ENCODE peak calls at places on chromosomes 6 and 20, in four cellular contexts. One of them, this sample, is unnamed.

GRCh38 chr6:112179631-112180030 is 74.7 kb downstream of the LAMA4 start:
- DNase-seq in esophagus squamous epithelium: no peak
- DNase-seq in H1: no peak
- DNase-seq in AG09319: no peak
- DNase-seq in this sample: no peak

GRCh38 chr6:150756170-150756569 is 109.3 kb upstream of the MTHFD1L start:
- DNase-seq in esophagus squamous epithelium: no peak
- DNase-seq in H1: no peak
- DNase-seq in AG09319: no peak
- DNase-seq in this sample: no peak

GRCh38 chr6:108635505-108636226 is 74.9 kb downstream of the FOXO3 start:
- DNase-seq in esophagus squamous epithelium: no peak
- DNase-seq in H1: no peak
- DNase-seq in AG09319: no peak
- DNase-seq in this sample: no peak

GRCh38 chr6:39865011-39865888 is 69.0 kb downstream of the MOCS1 start:
- DNase-seq in esophagus squamous epithelium: no peak
- DNase-seq in H1: peak
- DNase-seq in AG09319: no peak
- DNase-seq in this sample: peak

GRCh38 chr6:24054388-24054787 is 71.6 kb upstream of the NRSN1 start:
- DNase-seq in esophagus squamous epithelium: no peak
- DNase-seq in H1: no peak
- DNase-seq in AG09319: no peak
- DNase-seq in this sample: no peak

GRCh38 chr20:41499064-41499463 is 119.1 kb downstream of the CHD6 start:
- DNase-seq in esophagus squamous epithelium: no peak
- DNase-seq in H1: no peak
- DNase-seq in AG09319: no peak
- DNase-seq in this sample: no peak

GRCh38 chr6:7062445-7063162 is 45.2 kb upstream of the RREB1 start:
- DNase-seq in esophagus squamous epithelium: no peak
- DNase-seq in H1: no peak
- DNase-seq in AG09319: no peak
- DNase-seq in this sample: no peak

GRCh38 chr6:10411915-10412164 is 3.0 kb downstream of the TFAP2A start:
- DNase-seq in esophagus squamous epithelium: no peak
- DNase-seq in H1: no peak
- DNase-seq in AG09319: no peak
- DNase-seq in this sample: no peak

GRCh38 chr20:63466861-63467260 is 5.6 kb downstream of the KCNQ2 start:
- DNase-seq in esophagus squamous epithelium: no peak
- DNase-seq in H1: no peak
- DNase-seq in AG09319: no peak
- DNase-seq in this sample: no peak

GRCh38 chr6:140970485-140970884 is 1162.2 kb upstream of the GJE1 start:
- DNase-seq in esophagus squamous epithelium: no peak
- DNase-seq in H1: no peak
- DNase-seq in AG09319: peak
- DNase-seq in this sample: no peak

GRCh38 chr6:64479134-64479533 is 843.5 kb downstream of the PHF3 start:
- DNase-seq in esophagus squamous epithelium: no peak
- DNase-seq in H1: no peak
- DNase-seq in AG09319: no peak
- DNase-seq in this sample: no peak

GRCh38 chr6:13987400-13987865 is 62.7 kb downstream of the RNF182 start:
- DNase-seq in esophagus squamous epithelium: no peak
- DNase-seq in H1: no peak
- DNase-seq in AG09319: no peak
- DNase-seq in this sample: no peak

GRCh38 chr6:147787407-147787806 is 278.9 kb downstream of the SAMD5 start:
- DNase-seq in esophagus squamous epithelium: no peak
- DNase-seq in H1: no peak
- DNase-seq in AG09319: no peak
- DNase-seq in this sample: no peak
- TF ChIP-seq CTCF in esophagus squamous epithelium: no peak
- TF ChIP-seq CTCF in H1: no peak
- TF ChIP-seq CTCF in AG09319: no peak
- TF ChIP-seq CTCF in this sample: no peak

GRCh38 chr6:110618591-110619267 is 142.3 kb upstream of the SLC22A16 start:
- DNase-seq in esophagus squamous epithelium: no peak
- DNase-seq in H1: no peak
- DNase-seq in AG09319: no peak
- DNase-seq in this sample: no peak
- TF ChIP-seq CTCF in esophagus squamous epithelium: peak
- TF ChIP-seq CTCF in H1: peak
- TF ChIP-seq CTCF in AG09319: no peak
- TF ChIP-seq CTCF in this sample: no peak

DNA sequence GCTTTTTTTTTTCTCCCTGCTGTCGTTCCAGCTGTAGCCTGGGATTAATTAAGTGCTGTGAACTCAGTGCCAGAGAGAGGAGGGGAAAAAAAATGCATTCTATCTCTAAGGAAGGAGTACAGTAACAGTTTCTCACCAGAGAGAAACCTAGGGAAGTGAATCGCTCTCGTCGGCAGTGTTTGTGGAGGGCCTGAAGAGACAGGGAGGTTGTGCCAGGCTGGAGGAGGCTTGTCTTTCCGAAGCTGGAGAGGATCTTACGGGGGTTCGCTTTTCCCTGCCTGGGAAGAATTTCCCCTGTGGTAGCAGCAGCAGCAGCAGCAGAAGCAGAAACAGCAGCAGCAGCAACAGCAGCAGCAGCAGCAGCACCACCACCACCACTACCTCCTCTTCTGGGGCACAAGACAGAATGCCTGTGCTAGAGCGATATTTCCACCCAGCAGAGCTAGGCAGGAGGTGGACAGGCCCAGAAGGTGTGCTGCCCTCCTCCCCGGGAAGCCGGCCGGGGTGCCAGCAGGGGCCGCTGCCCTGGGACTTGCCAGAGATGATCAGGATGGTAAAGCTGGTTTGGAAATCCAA is 186.5 kb downstream of the PDE7B start:
- DNase-seq in esophagus squamous epithelium: no peak
- DNase-seq in H1: no peak
- DNase-seq in AG09319: peak
- DNase-seq in this sample: no peak
- TF ChIP-seq CTCF in esophagus squamous epithelium: no peak
- TF ChIP-seq CTCF in H1: no peak
- TF ChIP-seq CTCF in AG09319: peak
- TF ChIP-seq CTCF in this sample: no peak

DNA sequence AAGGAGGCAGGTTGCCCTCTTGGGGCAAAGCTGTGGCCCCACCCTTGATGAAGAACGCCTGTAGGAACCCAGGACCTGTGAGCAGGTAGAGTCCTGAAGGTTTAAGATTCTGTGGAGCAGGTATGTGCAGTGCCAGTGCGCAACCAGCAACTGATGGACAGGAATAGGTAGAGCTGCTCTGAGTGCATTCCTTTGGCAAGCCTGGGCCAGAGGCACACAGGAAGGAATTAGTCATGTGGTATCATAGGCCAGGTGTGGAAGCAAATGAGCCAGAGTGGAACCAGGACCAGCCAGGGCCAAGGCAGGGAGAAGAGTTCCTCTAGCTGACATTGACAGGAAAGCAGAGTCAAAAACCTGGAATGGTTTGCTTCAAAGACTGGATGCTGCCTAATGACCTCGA is 1.4 kb upstream of the KHDC1 start:
- DNase-seq in esophagus squamous epithelium: no peak
- DNase-seq in H1: no peak
- DNase-seq in AG09319: no peak
- DNase-seq in this sample: no peak
- TF ChIP-seq CTCF in esophagus squamous epithelium: no peak
- TF ChIP-seq CTCF in H1: no peak
- TF ChIP-seq CTCF in AG09319: no peak
- TF ChIP-seq CTCF in this sample: no peak

DNA sequence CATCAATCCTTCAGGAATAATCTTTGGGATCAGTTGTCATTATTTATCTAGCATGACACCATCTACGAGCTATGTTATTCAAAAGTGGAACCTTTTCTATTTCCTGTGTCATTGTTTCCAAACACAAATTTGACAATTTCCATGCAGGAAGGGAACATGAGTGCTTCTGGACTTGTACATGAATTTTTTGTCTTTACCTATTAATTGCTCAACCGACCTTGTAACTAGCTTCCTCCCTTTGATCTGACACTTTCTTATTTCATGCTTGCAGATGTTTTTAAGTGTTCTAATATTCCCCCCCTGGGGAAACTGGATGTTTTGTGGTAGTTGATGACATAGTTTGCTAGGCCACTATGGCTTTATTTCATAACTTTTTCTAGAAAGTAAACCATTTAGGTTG is 139.4 kb downstream of the BMP2 start:
- DNase-seq in esophagus squamous epithelium: no peak
- DNase-seq in H1: no peak
- DNase-seq in AG09319: no peak
- DNase-seq in this sample: no peak
- TF ChIP-seq CTCF in esophagus squamous epithelium: no peak
- TF ChIP-seq CTCF in H1: no peak
- TF ChIP-seq CTCF in AG09319: no peak
- TF ChIP-seq CTCF in this sample: no peak

GRCh38 chr6:135268263-135268662 is 87.2 kb downstream of the MYB start:
- DNase-seq in esophagus squamous epithelium: no peak
- DNase-seq in H1: no peak
- DNase-seq in AG09319: no peak
- DNase-seq in this sample: no peak

GRCh38 chr6:135266675-135267074 is 85.6 kb downstream of the MYB start:
- DNase-seq in esophagus squamous epithelium: no peak
- DNase-seq in H1: no peak
- DNase-seq in AG09319: no peak
- DNase-seq in this sample: no peak

GRCh38 chr6:135261872-135262725 is 81.0 kb downstream of the MYB start:
- DNase-seq in esophagus squamous epithelium: no peak
- DNase-seq in H1: no peak
- DNase-seq in AG09319: no peak
- DNase-seq in this sample: no peak

GRCh38 chr6:135267085-135267484 is 86.0 kb downstream of the MYB start:
- DNase-seq in esophagus squamous epithelium: no peak
- DNase-seq in H1: no peak
- DNase-seq in AG09319: no peak
- DNase-seq in this sample: no peak

GRCh38 chr6:135265278-135265677 is 84.2 kb downstream of the MYB start:
- DNase-seq in esophagus squamous epithelium: no peak
- DNase-seq in H1: no peak
- DNase-seq in AG09319: no peak
- DNase-seq in this sample: no peak
- TF ChIP-seq CTCF in esophagus squamous epithelium: no peak
- TF ChIP-seq CTCF in H1: no peak
- TF ChIP-seq CTCF in AG09319: no peak
- TF ChIP-seq CTCF in this sample: no peak

GRCh38 chr6:107132330-107132954 is 17.1 kb upstream of the BEND3 start:
- DNase-seq in esophagus squamous epithelium: no peak
- DNase-seq in H1: no peak
- DNase-seq in AG09319: no peak
- DNase-seq in this sample: no peak
- TF ChIP-seq CTCF in esophagus squamous epithelium: peak
- TF ChIP-seq CTCF in H1: peak
- TF ChIP-seq CTCF in AG09319: peak
- TF ChIP-seq CTCF in this sample: no peak

GRCh38 chr6:43926644-43927524 is 156.9 kb downstream of the VEGFA start:
- DNase-seq in esophagus squamous epithelium: no peak
- DNase-seq in H1: peak
- DNase-seq in AG09319: peak
- DNase-seq in this sample: no peak
- TF ChIP-seq CTCF in esophagus squamous epithelium: no peak
- TF ChIP-seq CTCF in H1: no peak
- TF ChIP-seq CTCF in AG09319: no peak
- TF ChIP-seq CTCF in this sample: no peak

GRCh38 chr6:116462516-116462915 is 1.3 kb downstream of the CALHM6 start:
- DNase-seq in esophagus squamous epithelium: no peak
- DNase-seq in H1: no peak
- DNase-seq in AG09319: no peak
- DNase-seq in this sample: no peak
- TF ChIP-seq CTCF in esophagus squamous epithelium: no peak
- TF ChIP-seq CTCF in H1: no peak
- TF ChIP-seq CTCF in AG09319: no peak
- TF ChIP-seq CTCF in this sample: no peak

GRCh38 chr6:154343473-154344308 is 12.9 kb downstream of the IPCEF1 start:
- DNase-seq in esophagus squamous epithelium: no peak
- DNase-seq in H1: peak
- DNase-seq in AG09319: no peak
- DNase-seq in this sample: no peak
- TF ChIP-seq CTCF in esophagus squamous epithelium: peak
- TF ChIP-seq CTCF in H1: no peak
- TF ChIP-seq CTCF in AG09319: no peak
- TF ChIP-seq CTCF in this sample: no peak

This sample was measured in omental fat pad.